ENCODE peak calls at places on chromosomes 1 and 21, in seven cellular contexts. F is BJ, N is thoracic aorta, R is upper lobe of right lung, J is ovary, E is GM12865, O is Peyer's patch. M is an unnamed sample.

GRCh38 chr1:10714337-10715114 is 81.9 kb downstream of the CASZ1 start:
- DNase-seq in F (no peak), N (no peak), R (peak; percentile 86), J (no peak), E (no peak), O (no peak), M (peak; percentile 66)

GRCh38 chr1:207427832-207428231 is 26.3 kb upstream of the CR2 start:
- DNase-seq in F (no peak), N (no peak), R (no peak), J (no peak), E (no peak), O (no peak), M (no peak)

GRCh38 chr1:53329183-53329544 is 1.3 kb upstream of the LRP8 start:
- DNase-seq in F (no peak), N (no peak), R (peak; percentile 61), J (no peak), E (no peak), O (no peak), M (no peak)

GRCh38 chr21:34690041-34690792 is 21.4 kb downstream of the CLIC6 start:
- DNase-seq in F (no peak), N (no peak), R (no peak), J (no peak), E (no peak), O (no peak), M (no peak)

GRCh38 chr1:216757110-216757509 is 33.9 kb upstream of the ESRRG start:
- DNase-seq in F (no peak), N (no peak), R (no peak), J (no peak), E (no peak), O (no peak), M (no peak)

GRCh38 chr1:65419681-65420589 is 533 bp upstream of the LEPR start:
- DNase-seq in F (peak; percentile 85), N (peak; percentile 96), R (peak; percentile 100), J (peak; percentile 99), E (peak; percentile 99), O (peak; percentile 98), M (peak; percentile 92)

GRCh38 chr1:1374068-1374860 is 743 bp downstream of the AURKAIP1 start:
- DNase-seq in F (no peak), N (no peak), R (peak; percentile 74), J (peak; percentile 57), E (no peak), O (peak; percentile 36), M (no peak)

GRCh38 chr1:56509713-56510641 is 69.4 kb downstream of the PLPP3 start:
- DNase-seq in F (no peak), N (no peak), R (no peak), J (no peak), E (no peak), O (no peak), M (no peak)

GRCh38 chr1:156282143-156282478 is 514 bp downstream of the SMG5 start:
- DNase-seq in F (no peak), N (no peak), R (no peak), J (no peak), E (no peak), O (no peak), M (no peak)

GRCh38 chr21:42301371-42302291 is 13.6 kb downstream of the TFF3 start:
- DNase-seq in F (no peak), N (no peak), R (no peak), J (no peak), E (no peak), O (no peak), M (no peak)

GRCh38 chr1:225737866-225738265 is 39.8 kb upstream of the SRP9 start:
- DNase-seq in F (no peak), N (no peak), R (no peak), J (no peak), E (no peak), O (no peak), M (no peak)

GRCh38 chr21:45539796-45540600 is 2.2 kb downstream of the SLC19A1 start:
- DNase-seq in F (no peak), N (no peak), R (peak; percentile 59), J (peak; percentile 28), E (no peak), O (no peak), M (no peak)

GRCh38 chr1:94228640-94229375 is 8.6 kb downstream of the ARHGAP29 start:
- DNase-seq in F (no peak), N (no peak), R (no peak), J (no peak), E (no peak), O (no peak), M (no peak)

GRCh38 chr1:75127916-75128717 is 6.1 kb upstream of the LHX8 start:
- DNase-seq in F (no peak), N (no peak), R (no peak), J (no peak), E (no peak), O (no peak), M (no peak)

GRCh38 chr1:224580006-224580405 is 36.1 kb upstream of the CNIH3 start:
- DNase-seq in F (no peak), N (no peak), R (no peak), J (no peak), E (no peak), O (no peak), M (no peak)

GRCh38 chr1:169129109-169129789 is 22.8 kb downstream of the ATP1B1 start:
- DNase-seq in F (no peak), N (no peak), R (no peak), J (no peak), E (no peak), O (no peak), M (no peak)

GRCh38 chr1:39745016-39745670 is 6.5 kb downstream of the PPIE start:
- DNase-seq in F (no peak), N (no peak), R (no peak), J (no peak), E (no peak), O (no peak), M (no peak)

GRCh38 chr1:24795236-24795635 is 50.0 kb downstream of the CLIC4 start:
- DNase-seq in F (no peak), N (no peak), R (no peak), J (no peak), E (no peak), O (no peak), M (no peak)

GRCh38 chr1:78388275-78388674 is 102.5 kb upstream of the PTGFR start:
- DNase-seq in F (no peak), N (no peak), R (no peak), J (no peak), E (no peak), O (no peak), M (no peak)

GRCh38 chr1:239898067-239898730 is 193.5 kb upstream of the FMN2 start:
- DNase-seq in F (no peak), N (peak; percentile 28), R (peak; percentile 81), J (peak; percentile 75), E (peak; percentile 72), O (peak; percentile 40), M (peak; percentile 59)
- H3K4me3 ChIP-seq in F (no peak overlapping the region), N (peak overlapping the region; percentile 51), R (no peak overlapping the region), J (peak overlapping the region; percentile 4), E (no peak overlapping the region), O (no peak overlapping the region), M (no peak overlapping the region)

GRCh38 chr1:31715873-31716220 is 12.0 kb upstream of the COL16A1 start:
- DNase-seq in F (no peak), N (no peak), R (no peak), J (no peak), E (no peak), O (no peak), M (no peak)

GRCh38 chr1:31712625-31713024 is 8.8 kb upstream of the COL16A1 start:
- DNase-seq in F (peak; percentile 92), N (no peak), R (no peak), J (peak; percentile 82), E (no peak), O (no peak), M (no peak)

GRCh38 chr1:31715097-31715872 is 11.5 kb upstream of the COL16A1 start:
- DNase-seq in F (peak; percentile 77), N (peak; percentile 86), R (peak; percentile 87), J (peak; percentile 96), E (peak; percentile 26), O (peak; percentile 66), M (peak; percentile 66)

GRCh38 chr1:31712041-31712440 is 8.2 kb upstream of the COL16A1 start:
- DNase-seq in F (no peak), N (no peak), R (no peak), J (no peak), E (no peak), O (no peak), M (no peak)

DNA sequence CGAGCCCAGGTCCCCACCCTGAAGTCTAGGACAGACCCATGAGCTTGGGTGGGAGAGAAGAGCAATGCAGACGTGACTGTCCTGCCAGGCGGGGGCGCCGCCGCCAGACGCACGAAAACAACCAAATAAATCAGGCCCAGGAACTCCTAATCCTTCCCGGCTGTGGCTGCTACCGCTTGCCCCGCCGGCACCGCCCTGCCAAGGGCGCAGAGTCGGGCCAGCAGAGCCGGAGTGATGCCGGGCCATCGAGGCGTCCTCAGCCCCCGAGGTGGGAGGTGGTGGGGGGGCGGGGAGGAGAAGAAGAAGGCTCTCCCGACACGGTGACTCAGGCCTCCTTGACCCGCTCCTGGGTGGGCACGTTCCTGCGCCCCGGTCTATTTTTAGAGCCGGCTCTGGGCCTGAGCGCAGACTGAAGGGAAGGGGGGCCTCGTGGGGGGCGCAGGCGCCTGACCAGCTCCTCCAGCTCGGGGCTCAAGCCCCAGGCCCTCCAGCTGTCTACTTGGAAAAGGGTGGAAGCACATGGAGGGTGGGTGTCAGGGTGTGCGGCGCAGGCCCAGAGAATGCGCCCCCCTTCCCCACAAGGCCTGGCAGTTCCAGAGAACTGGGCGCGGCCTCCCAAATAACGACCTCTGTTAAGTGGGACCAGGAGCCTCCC is 10.8 kb upstream of the COL16A1 start:
- DNase-seq in F (peak; percentile 52), N (peak; percentile 83), R (no peak), J (peak; percentile 94), E (peak; percentile 38), O (peak; percentile 30), M (no peak)
- TF ChIP-seq CTCF in F (peak; percentile 65), N (no peak), R (peak; percentile 31), J (no peak), E (peak; percentile 44), O (no peak), M (peak; percentile 66)

GRCh38 chr1:164560076-164560475 is 1.1 kb downstream of the PBX1 start:
- DNase-seq in F (no peak), N (no peak), R (no peak), J (no peak), E (no peak), O (no peak), M (no peak)

GRCh38 chr1:164561007-164561406 is 2.0 kb downstream of the PBX1 start:
- DNase-seq in F (no peak), N (no peak), R (no peak), J (no peak), E (no peak), O (no peak), M (no peak)

GRCh38 chr1:164562947-164563346 is 4.0 kb downstream of the PBX1 start:
- DNase-seq in F (no peak), N (no peak), R (no peak), J (no peak), E (no peak), O (no peak), M (no peak)

GRCh38 chr1:164560504-164560903 is 1.5 kb downstream of the PBX1 start:
- DNase-seq in F (no peak), N (no peak), R (no peak), J (no peak), E (no peak), O (no peak), M (no peak)

GRCh38 chr1:164561461-164561860 is 2.5 kb downstream of the PBX1 start:
- DNase-seq in F (no peak), N (no peak), R (no peak), J (no peak), E (no peak), O (no peak), M (no peak)
- H3K4me3 ChIP-seq in F (peak overlapping the region; percentile 83), N (peak overlapping the region; percentile 92), R (peak overlapping the region; percentile 71), J (peak overlapping the region; percentile 71), E (no peak overlapping the region), O (no peak overlapping the region), M (peak overlapping the region; percentile 86)

GRCh38 chr1:58997637-58998036 is 213.8 kb upstream of the JUN start:
- DNase-seq in F (no peak), N (no peak), R (no peak), J (no peak), E (no peak), O (no peak), M (no peak)
- TF ChIP-seq CTCF in F (no peak), N (no peak), R (no peak), J (no peak), E (no peak), O (no peak), M (no peak)